ENCODE peak calls at places on chromosomes 1 and 21, in four cellular contexts. A, I, L and K are unnamed samples. For H3K4me1, the result is how much of the 10 kb centered on the place peaks cover.

GRCh38 chr1:187433598-187433997 is 604.8 kb downstream of the PLA2G4A start:
- DNase-seq in A (no peak), I (peak), L (no peak), K (no peak)

GRCh38 chr1:239315623-239316217 is 70.6 kb upstream of the CHRM3 start:
- DNase-seq in A (no peak), I (no peak), L (no peak), K (no peak)

GRCh38 chr1:24417681-24418080 is 2.1 kb downstream of the NIPAL3 start:
- DNase-seq in A (no peak), I (no peak), L (no peak), K (no peak)

GRCh38 chr1:187413770-187414169 is 585.0 kb downstream of the PLA2G4A start:
- DNase-seq in A (no peak), I (peak), L (no peak), K (no peak)

GRCh38 chr21:39444406-39445145 is 1.0 kb downstream of the LCA5L start:
- DNase-seq in A (peak), I (peak), L (no peak), K (peak)

GRCh38 chr1:167599839-167600581 is 30.0 kb upstream of the RCSD1 start:
- DNase-seq in A (peak), I (peak), L (no peak), K (peak)

GRCh38 chr1:167121375-167122120 is 27.7 kb downstream of the STYXL2 start:
- DNase-seq in A (no peak), I (peak), L (no peak), K (no peak)

GRCh38 chr1:11730429-11730861 is 5.5 kb upstream of the AGTRAP start:
- DNase-seq in A (peak), I (peak), L (no peak), K (peak)

GRCh38 chr1:16175610-16176553 is 20.0 kb upstream of the EPHA2 start:
- DNase-seq in A (peak), I (peak), L (peak), K (peak)

GRCh38 chr1:37682334-37682987 is 9.9 kb upstream of the CDCA8 start:
- DNase-seq in A (peak), I (peak), L (peak), K (peak)

GRCh38 chr1:159925713-159926066 is 383 bp upstream of the TAGLN2 start:
- DNase-seq in A (no peak), I (no peak), L (peak), K (no peak)

GRCh38 chr1:151472852-151473731 is 13.8 kb upstream of the POGZ start:
- DNase-seq in A (peak), I (peak), L (peak), K (peak)

GRCh38 chr1:159996653-159997052 is 35.1 kb downstream of the PIGM start:
- DNase-seq in A (no peak), I (peak), L (no peak), K (peak)

GRCh38 chr1:197557302-197557701 is 218.0 kb downstream of the DENND1B start:
- DNase-seq in A (no peak), I (peak), L (no peak), K (no peak)

GRCh38 chr21:31923756-31924155 is 50.9 kb downstream of the HUNK start:
- DNase-seq in A (no peak), I (no peak), L (no peak), K (no peak)

DNA sequence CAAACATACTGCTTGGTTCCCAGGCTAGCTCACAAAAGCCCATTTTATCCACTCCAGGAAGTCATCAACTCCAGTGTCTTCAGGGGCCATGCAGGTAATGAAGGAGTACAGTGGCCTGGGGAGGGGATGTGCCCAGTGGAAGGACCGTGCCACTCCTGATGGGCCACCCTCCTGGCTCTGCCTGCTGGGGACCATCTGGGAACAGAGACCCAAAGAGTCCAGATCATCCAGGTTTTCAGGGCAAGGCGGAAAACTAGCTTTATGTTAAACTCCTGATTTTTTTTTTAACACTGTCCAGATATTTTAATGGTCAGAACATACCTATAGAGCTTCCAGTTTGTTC is 75.6 kb downstream of the CD46 start:
- DNase-seq in A (no peak), I (no peak), L (no peak), K (no peak)
- H3K4me1 ChIP-seq in A (under half), I (under half), L (half or more), K (under half)

DNA sequence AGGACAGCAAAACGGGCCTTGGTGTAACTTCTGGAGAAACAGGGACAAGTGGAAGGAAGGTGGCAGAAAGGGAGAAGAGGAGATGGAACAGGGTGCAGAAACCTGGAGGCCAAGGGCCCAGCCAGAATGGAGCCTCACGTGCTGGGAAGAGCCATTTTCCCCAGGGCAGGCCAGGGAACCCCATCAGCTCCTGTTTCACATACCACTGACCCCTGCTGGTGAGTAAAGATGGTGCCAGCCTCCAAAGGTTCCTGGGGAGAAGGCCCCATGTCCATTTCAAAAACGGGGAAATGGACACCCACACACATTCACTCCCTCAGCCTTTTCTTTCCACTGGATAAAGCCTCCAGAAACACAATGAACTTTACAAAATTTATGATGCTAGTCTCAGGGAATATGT is 57.6 kb upstream of the JUN start:
- DNase-seq in A (no peak), I (no peak), L (no peak), K (no peak)
- H3K4me1 ChIP-seq in A (under half), I (under half), L (under half), K (under half)

GRCh38 chr1:208204779-208205178 is 39.4 kb downstream of the PLXNA2 start:
- DNase-seq in A (no peak), I (no peak), L (no peak), K (no peak)
- H3K4me1 ChIP-seq in A (under half), I (under half), L (half or more), K (under half)

GRCh38 chr1:156497078-156497742 is 3.4 kb downstream of the MEF2D start:
- DNase-seq in A (peak), I (no peak), L (no peak), K (no peak)

GRCh38 chr1:156497743-156498446 is 2.7 kb downstream of the MEF2D start:
- DNase-seq in A (peak), I (no peak), L (no peak), K (no peak)

GRCh38 chr1:156499703-156500577 is 635 bp downstream of the MEF2D start:
- DNase-seq in A (peak), I (peak), L (peak), K (no peak)

GRCh38 chr1:156499194-156499702 is 1.3 kb downstream of the MEF2D start:
- DNase-seq in A (no peak), I (no peak), L (no peak), K (no peak)

DNA sequence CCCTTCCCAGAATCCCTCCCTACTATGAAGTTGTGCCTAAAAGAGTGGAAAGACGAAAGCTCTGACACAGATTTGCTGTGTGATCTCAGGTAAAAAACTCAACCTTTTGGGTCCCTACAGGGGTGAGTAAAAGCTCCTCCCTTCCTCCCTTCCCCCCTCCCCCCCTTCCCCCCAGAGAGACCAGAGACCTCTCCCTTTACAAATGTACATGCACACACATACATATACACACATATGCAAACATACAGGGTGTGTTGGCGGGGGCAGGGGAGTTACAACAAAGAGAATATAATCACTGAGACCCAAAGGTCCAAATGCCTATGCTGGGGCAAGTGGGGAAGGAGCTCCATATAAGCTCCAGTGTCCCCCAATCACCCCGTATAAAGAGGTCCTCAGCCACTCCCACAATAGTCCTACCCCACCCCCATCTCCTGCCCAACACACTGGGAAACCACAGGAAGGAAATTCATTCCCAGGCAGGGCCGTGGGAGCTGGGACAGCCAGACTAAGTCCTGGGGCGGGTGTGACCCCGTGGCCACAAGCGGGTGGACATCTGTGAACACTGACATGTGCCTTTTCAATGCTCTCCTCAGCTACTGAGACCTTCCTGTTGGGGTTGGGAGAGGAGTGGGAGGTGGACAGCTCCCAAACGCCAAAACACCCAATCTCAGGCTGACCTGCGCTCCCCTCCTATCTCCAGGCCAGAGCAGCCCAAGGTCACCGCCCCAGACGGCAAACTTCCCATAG is 2.0 kb downstream of the MEF2D start:
- DNase-seq in A (peak), I (peak), L (peak), K (peak)
- H3K4me1 ChIP-seq in A (under half), I (under half), L (half or more), K (half or more)

GRCh38 chr1:106681939-106682522 is 374.4 kb upstream of the PRMT6 start:
- DNase-seq in A (no peak), I (no peak), L (no peak), K (no peak)
- H3K4me1 ChIP-seq in A (under half), I (under half), L (under half), K (under half)

DNA sequence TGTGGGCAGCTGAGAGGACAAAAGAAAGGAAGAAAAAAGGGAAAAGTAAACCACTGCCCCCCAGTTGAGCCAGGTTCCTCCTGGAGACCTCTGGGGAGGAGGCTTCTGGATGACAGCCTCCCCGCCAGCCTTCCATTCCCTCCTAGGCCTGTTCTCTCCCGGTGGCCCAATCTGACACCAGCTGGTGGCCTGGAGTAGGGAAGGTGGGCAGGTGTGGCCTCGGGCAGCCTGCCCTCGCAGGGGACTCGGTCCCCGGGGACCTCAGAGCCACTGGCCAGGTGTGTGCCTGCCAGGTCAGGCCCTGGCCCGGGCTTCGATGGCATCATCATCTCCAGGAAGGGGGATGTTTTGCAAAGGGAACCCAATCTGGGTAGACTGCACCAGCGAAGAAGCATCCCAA is 159.0 kb downstream of the CASZ1 start:
- DNase-seq in A (no peak), I (no peak), L (no peak), K (no peak)
- H3K4me1 ChIP-seq in A (under half), I (under half), L (under half), K (under half)

GRCh38 chr1:203985044-203985443 is 87.9 kb upstream of the SOX13 start:
- DNase-seq in A (no peak), I (no peak), L (no peak), K (peak)

GRCh38 chr1:203985676-203986075 is 87.2 kb upstream of the SOX13 start:
- DNase-seq in A (no peak), I (no peak), L (no peak), K (no peak)

GRCh38 chr1:203992440-203992839 is 80.5 kb upstream of the SOX13 start:
- DNase-seq in A (no peak), I (no peak), L (no peak), K (peak)

GRCh38 chr1:203986887-203987461 is 85.9 kb upstream of the SOX13 start:
- DNase-seq in A (no peak), I (no peak), L (no peak), K (no peak)

DNA sequence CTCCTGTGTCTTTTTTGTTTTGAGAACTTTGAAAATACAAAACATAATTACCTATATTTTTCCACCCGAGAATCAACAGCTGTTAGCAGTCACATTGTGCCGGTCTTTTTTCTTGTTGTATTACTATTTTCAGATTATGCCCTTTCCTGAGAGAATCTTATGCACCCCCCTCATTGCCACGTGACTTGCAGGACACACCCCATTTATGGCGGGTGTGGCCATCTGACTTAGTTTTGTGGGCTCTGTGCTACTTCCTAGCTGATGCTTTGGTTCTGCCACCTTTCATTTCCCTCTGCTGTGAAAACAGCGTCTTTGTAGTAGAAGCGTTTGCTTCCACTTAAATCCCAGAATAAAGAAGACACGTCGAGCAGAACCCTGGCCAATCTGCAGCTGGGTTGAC is 82.8 kb upstream of the SOX13 start:
- DNase-seq in A (no peak), I (no peak), L (no peak), K (no peak)
- H3K4me1 ChIP-seq in A (under half), I (under half), L (under half), K (under half)

DNA sequence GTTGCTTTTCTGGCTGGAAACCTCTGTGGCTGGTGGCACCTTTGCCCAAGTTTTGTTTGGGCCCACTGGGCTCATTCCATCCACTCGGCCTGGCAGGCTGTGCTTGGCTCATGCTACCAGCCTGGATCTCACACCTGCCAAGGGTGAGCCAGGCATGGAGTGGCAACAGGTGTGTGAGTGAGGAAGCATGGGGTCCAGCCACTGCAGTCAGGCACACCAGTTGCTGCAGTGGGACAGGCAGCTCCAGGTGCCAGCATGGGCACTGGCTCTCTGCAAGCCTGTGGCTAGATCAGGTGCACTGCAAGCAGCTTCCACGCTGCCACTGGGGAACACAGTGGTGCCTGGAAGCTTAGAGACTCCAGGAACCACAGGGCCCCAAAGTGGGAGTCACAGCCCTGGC is 57.0 kb downstream of the NUP210L start:
- DNase-seq in A (no peak), I (no peak), L (no peak), K (no peak)
- H3K4me1 ChIP-seq in A (under half), I (under half), L (under half), K (under half)

DNA sequence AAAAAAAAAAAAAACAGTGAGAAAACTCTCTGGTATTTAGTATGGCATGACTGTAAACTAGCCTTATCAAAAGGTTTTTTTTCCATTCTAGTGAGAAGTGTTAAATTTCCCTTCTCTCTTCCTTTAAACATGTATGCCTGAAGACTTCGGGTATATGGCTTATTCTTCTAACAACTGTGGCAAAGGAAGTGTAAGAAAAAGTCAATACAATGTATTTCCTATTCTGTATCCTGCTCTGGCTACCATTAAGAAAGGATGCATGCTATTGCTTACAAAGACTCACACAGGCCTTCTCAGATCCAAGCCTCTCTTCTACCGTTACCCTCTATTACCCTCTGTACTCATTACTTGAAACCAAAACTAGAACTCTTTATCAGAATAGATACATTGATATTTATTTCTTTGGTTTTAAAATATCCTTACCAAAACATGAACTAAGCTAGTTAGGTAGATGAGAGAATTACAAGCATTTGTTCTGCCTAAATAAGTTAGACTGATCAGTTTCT is 8.4 kb downstream of the CEPT1 start:
- DNase-seq in A (no peak), I (no peak), L (no peak), K (no peak)
- H3K4me1 ChIP-seq in A (under half), I (under half), L (under half), K (under half)

DNA sequence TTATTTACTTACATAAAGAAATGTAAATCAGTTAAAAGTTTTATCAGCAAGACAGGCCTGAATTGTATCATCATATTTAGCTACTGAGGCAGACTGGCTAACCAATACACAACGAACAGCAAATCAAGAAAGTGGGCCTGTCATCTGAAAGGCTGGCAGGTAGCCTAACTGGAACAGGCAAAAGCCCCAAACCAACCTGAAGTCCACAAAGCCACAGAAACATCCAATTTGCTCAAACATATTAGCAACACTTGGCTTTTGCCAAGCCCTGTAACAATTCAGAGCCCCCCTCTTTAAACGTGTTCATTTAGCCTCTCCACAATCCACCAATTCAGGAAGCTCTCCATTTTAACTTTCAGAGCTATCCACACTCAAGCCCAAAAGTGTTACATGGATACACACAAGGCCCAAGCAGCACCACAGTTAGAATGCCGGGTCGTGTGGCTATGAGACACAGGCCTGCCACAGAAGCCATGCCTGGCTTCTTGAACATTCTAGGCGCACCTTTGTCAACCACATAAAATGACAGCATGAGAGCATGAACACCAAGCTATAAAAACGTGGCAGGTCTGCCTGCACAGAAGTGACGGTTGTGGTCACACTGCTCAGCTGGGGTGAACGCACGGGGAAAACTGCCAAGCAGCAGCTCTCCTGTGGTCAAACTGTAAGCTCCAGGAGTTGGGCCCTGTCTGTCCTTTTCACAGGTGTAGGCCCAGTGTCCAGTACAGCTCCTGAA is 49.3 kb downstream of the CD34 start:
- DNase-seq in A (no peak), I (no peak), L (no peak), K (no peak)
- H3K4me1 ChIP-seq in A (under half), I (under half), L (half or more), K (under half)